ENCODE peak calls at places on chromosomes 4 and X, in ten cellular contexts. Z is AG04449, H is neural progenitor cell, S is fibroblast of the aortic adventitia, X is heart right ventricle, B is ovary, K is tibial nerve, G is hepatocyte, P is astrocyte of the spinal cord, U is BJ. Q is an unnamed sample.

GRCh38 chrX:101051153-101051548 is 760 bp downstream of the TRMT2B start:
- DNase-seq in H (no peak), B (peak; percentile 38), S (no peak), U (no peak), X (no peak), K (no peak), P (no peak), G (no peak), Z (no peak), Q (no peak)

GRCh38 chrX:51144828-51145442 is 187.7 kb upstream of the NUDT10 start:
- DNase-seq in U (no peak), G (peak; percentile 62), S (peak; percentile 36), B (no peak), Z (no peak), X (no peak), K (no peak), H (peak; percentile 76), P (peak; percentile 5), Q (peak; percentile 15)

GRCh38 chrX:11137543-11138139 is 26.5 kb downstream of the HCCS start:
- DNase-seq in B (no peak), X (no peak), P (peak; percentile 56), K (peak; percentile 75), U (peak; percentile 19), H (peak; percentile 5), Z (no peak), S (peak; percentile 78), G (peak; percentile 63), Q (peak; percentile 63)

GRCh38 chrX:15947648-15948317 is 93.2 kb upstream of the AP1S2 start:
- DNase-seq in P (peak; percentile 57), Z (no peak), H (peak; percentile 81), S (peak; percentile 59), G (peak; percentile 27), X (no peak), K (no peak), U (peak; percentile 27), B (no peak), Q (peak; percentile 69)

GRCh38 chr4:7263166-7263565 is 70.8 kb downstream of the SORCS2 start:
- DNase-seq in H (no peak), K (no peak), G (no peak), X (no peak), U (no peak), Z (no peak), B (no peak), P (no peak), S (no peak), Q (no peak)

GRCh38 chrX:73262991-73263390 is 48.3 kb upstream of the NAP1L2 start:
- DNase-seq in G (no peak), Z (no peak), X (no peak), B (no peak), S (peak; percentile 1), U (no peak), P (no peak), K (no peak), H (peak; percentile 20), Q (peak; percentile 0)

GRCh38 chr4:75696036-75696435 is 22.8 kb upstream of the G3BP2 start:
- DNase-seq in X (no peak), S (no peak), U (no peak), K (no peak), P (no peak), Z (no peak), G (peak; percentile 60), B (no peak), H (no peak), Q (no peak)

GRCh38 chrX:154748712-154749339 is 2.1 kb downstream of the GAB3 start:
- DNase-seq in S (peak; percentile 68), G (peak; percentile 52), Z (no peak), H (peak; percentile 60), P (peak; percentile 60), X (peak; percentile 55), K (peak; percentile 69), B (no peak), U (no peak), Q (no peak)

GRCh38 chrX:3711331-3711917 is 2.0 kb downstream of the PRKX start:
- DNase-seq in H (no peak), K (no peak), P (no peak), S (no peak), G (no peak), X (peak; percentile 33), B (no peak), U (no peak), Z (no peak), Q (no peak)

GRCh38 chr4:98928131-98928504 is 815 bp downstream of the EIF4E start:
- DNase-seq in U (no peak), X (peak; percentile 71), K (peak; percentile 54), H (peak; percentile 93), P (peak; percentile 80), B (peak; percentile 58), S (peak; percentile 67), G (peak; percentile 89), Z (no peak), Q (peak; percentile 68)

GRCh38 chr4:95549246-95550138 is 719 bp upstream of the UNC5C start:
- DNase-seq in Z (no peak), U (no peak), B (peak; percentile 56), G (peak; percentile 43), X (peak; percentile 55), H (peak; percentile 70), K (peak; percentile 25), S (peak; percentile 47), P (peak; percentile 63), Q (peak; percentile 8)

GRCh38 chrX:131783555-131784338 is 239.4 kb upstream of the STK26 start:
- DNase-seq in Z (no peak), K (no peak), H (no peak), G (no peak), S (peak; percentile 97), B (peak; percentile 82), X (no peak), P (peak; percentile 92), U (no peak), Q (no peak)
- TF ChIP-seq CTCF in Z (no peak), K (peak; percentile 67), H (no peak), G (no peak), S (peak; percentile 50), B (peak; percentile 15), X (no peak), P (peak; percentile 39), U (no peak), Q (no peak)

DNA sequence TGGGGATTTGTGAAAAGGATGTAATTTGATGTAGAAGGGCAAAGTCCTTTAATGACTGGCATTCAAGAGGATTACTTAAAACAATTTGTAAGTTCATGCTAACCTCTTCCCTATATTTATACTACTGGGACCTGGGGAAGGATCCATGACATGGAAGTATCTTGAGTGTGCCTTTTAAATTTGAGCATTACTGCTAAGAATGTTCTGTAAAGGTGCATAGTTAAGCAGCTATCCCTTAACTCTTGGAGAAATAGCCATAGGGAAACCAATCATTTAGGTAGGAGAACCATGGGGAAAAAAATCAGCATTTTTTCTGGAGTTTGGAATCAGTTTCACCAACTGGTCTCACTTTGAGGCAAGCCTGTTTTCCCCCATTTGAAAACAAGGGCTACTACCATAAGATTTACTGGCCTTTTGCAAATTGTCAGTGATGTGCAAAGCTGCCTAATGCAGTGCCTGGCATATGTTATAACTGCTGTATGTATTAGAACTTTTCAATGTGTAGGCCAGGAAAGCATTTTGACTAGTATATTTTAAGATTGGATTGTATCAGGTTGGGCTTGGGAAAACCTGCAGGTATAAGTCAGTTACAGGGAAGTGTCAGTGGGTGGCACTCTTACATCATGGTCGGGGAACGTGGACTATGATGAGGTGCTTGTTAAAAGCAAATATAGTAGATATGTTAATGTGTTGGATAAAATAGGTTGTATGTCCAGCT is 72.1 kb downstream of the PRSS12 start:
- DNase-seq in K (peak; percentile 37), U (no peak), G (peak; percentile 77), X (peak; percentile 25), S (peak; percentile 87), B (peak; percentile 26), Z (no peak), H (peak; percentile 70), P (peak; percentile 82), Q (peak; percentile 73)
- H3K4me3 ChIP-seq in K (no peak overlapping the region), U (peak overlapping the region; percentile 83), G (peak overlapping the region; percentile 83), X (peak overlapping the region; percentile 93), S (peak overlapping the region; percentile 86), B (no peak overlapping the region), Z (peak overlapping the region; percentile 89), H (peak overlapping the region; percentile 73), P (peak overlapping the region; percentile 65), Q (peak overlapping the region; percentile 90)

DNA sequence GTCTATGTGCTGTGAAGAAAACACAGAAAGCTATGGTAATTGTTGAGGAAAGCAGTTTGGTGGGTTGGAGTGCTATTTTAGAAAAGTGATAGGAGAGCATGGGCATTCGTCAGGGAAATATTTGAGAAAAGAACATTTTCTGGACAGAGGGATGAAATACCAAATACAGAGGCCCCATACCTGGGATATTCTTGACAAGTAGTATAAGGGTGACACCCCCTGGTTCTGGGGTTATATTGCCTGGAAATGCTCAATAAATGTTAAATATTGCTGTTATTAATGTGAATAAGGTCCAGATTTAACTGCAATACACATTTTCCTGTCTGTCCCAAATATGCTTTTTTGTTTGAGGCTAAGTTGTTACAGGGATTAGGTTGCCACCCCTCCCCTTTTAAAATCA is 42.9 kb downstream of the WWC2 start:
- DNase-seq in Z (no peak), K (no peak), X (no peak), P (no peak), H (no peak), G (no peak), B (no peak), S (no peak), U (no peak), Q (no peak)
- TF ChIP-seq CTCF in Z (no peak), K (no peak), X (no peak), P (no peak), H (no peak), G (no peak), B (no peak), S (no peak), U (no peak), Q (peak; percentile 4)

DNA sequence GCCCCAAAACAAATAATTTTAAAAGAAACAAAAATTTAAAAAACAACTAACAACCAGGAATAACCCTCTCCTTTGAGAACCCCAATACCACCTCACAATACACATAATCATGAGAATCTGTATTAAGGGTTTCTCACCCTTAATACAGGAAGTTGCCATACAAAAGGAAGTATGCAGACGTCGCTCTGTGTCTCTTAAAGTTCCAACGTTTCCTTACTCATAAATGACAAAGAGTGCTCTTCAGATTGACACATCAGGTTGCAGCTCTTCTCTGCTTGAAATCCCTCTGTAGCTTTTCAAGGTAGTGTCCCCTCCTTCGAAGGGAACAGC is 73.9 kb upstream of the IRF2 start:
- DNase-seq in G (no peak), B (no peak), H (no peak), Z (no peak), S (no peak), X (no peak), K (no peak), U (no peak), P (no peak), Q (no peak)
- H3K4me3 ChIP-seq in G (no peak overlapping the region), B (no peak overlapping the region), H (peak overlapping the region; percentile 23), Z (no peak overlapping the region), S (no peak overlapping the region), X (no peak overlapping the region), K (no peak overlapping the region), U (no peak overlapping the region), P (no peak overlapping the region), Q (no peak overlapping the region)

DNA sequence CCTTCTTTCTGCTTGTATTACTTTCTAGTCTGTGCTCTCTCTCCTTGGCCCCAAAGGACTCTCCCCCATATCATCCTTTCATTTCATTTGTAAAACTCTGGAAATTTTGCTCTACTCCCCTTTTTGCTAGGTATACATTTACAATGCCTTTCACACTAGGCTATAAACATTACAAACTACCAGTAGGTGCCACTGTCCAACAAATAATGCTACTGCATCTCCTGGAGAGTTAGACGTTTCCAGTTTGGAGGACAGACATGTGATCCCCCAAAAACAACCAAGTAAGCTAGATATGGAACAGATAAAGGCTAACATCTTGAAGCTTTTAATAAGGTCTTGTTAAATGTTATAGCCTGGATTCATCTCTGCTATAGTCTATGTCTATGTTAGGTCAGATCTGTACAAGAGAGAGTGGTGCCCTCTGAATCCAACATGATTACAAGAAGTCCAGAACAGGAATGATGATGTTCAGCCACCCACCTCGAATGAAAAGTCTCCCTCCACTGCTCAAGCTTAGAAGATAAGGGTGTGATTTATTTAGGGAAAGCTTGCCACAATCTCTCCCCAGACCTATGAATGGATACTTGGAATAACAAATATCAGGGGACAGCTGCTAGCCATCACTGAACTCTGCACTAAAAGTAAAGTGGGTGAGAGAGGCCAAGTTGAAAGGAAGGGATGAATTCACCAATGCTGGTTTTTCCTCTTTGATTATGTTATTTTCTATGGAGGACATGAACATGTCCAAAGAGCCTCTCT is 14.3 kb downstream of the CBR4 start:
- DNase-seq in P (peak; percentile 17), K (no peak), G (no peak), S (peak; percentile 51), U (no peak), X (no peak), B (no peak), Z (no peak), H (peak; percentile 21), Q (peak; percentile 15)
- TF ChIP-seq CTCF in P (peak; percentile 15), K (no peak), G (peak; percentile 41), S (peak; percentile 21), U (peak; percentile 17), X (no peak), B (no peak), Z (peak; percentile 20), H (peak; percentile 40), Q (peak; percentile 36)